ENCODE peak calls at places on chromosomes 1 and 21, in six cellular contexts. U, Z, V, A, F and Y are unnamed samples.

GRCh38 chr1:171310661-171311087 is 3.3 kb upstream of the FMO4 start:
- DNase-seq in F (no peak), U (no peak), A (no peak), Z (no peak), V (no peak), Y (no peak)

GRCh38 chr1:107609808-107610207 is 355.2 kb downstream of the VAV3 start:
- DNase-seq in Z (no peak), A (no peak), V (no peak), U (no peak), F (no peak), Y (no peak)

GRCh38 chr1:153546796-153547559 is 1.4 kb upstream of the S100A4 start:
- DNase-seq in F (no peak), U (no peak), V (no peak), A (no peak), Z (no peak), Y (no peak)

GRCh38 chr1:18532390-18533170 is 51.9 kb downstream of the KLHDC7A start:
- DNase-seq in A (no peak), V (no peak), U (no peak), Z (no peak), F (no peak), Y (no peak)

GRCh38 chr1:118381197-118381596 is 196.2 kb upstream of the SPAG17 start:
- DNase-seq in F (no peak), U (no peak), Z (no peak), A (no peak), V (no peak), Y (no peak)

GRCh38 chr1:220330265-220330664 is 58.0 kb upstream of the RAB3GAP2 start:
- DNase-seq in Z (no peak), V (no peak), U (no peak), F (no peak), A (no peak), Y (no peak)

GRCh38 chr1:201937624-201938212 is 8.6 kb downstream of the LMOD1 start:
- DNase-seq in F (peak), V (peak), A (no peak), Z (peak), U (no peak), Y (no peak)

GRCh38 chr1:107993920-107994319 is 28.9 kb upstream of the VAV3 start:
- DNase-seq in Z (no peak), A (no peak), F (no peak), V (no peak), U (no peak), Y (no peak)

GRCh38 chr1:202624781-202625108 is 85.5 kb downstream of the SYT2 start:
- DNase-seq in U (no peak), A (no peak), F (no peak), Z (no peak), V (no peak), Y (no peak)

GRCh38 chr1:235648407-235648907 is 1.1 kb downstream of the GNG4 start:
- DNase-seq in V (no peak), A (peak), U (peak), F (peak), Z (no peak), Y (no peak)

GRCh38 chr1:3172431-3173112 is 103.6 kb downstream of the PRDM16 start:
- DNase-seq in F (no peak), V (no peak), U (no peak), A (no peak), Z (no peak), Y (no peak)

GRCh38 chr1:162062542-162063015 is 6.9 kb upstream of the NOS1AP start:
- DNase-seq in Z (peak), U (no peak), F (no peak), A (no peak), V (no peak), Y (no peak)

GRCh38 chr1:1428174-1428573 is 7.1 kb upstream of the ANKRD65 start:
- DNase-seq in V (no peak), F (no peak), U (no peak), A (no peak), Z (no peak), Y (no peak)

GRCh38 chr1:226691257-226691656 is 47.8 kb downstream of the ITPKB start:
- DNase-seq in V (no peak), U (no peak), Z (no peak), F (no peak), A (no peak), Y (no peak)

GRCh38 chr1:7922301-7922700 is 18.3 kb downstream of the TNFRSF9 start:
- DNase-seq in F (peak), A (no peak), U (no peak), Z (no peak), V (no peak), Y (no peak)

GRCh38 chr1:187157115-187157514 is 328.4 kb downstream of the PLA2G4A start:
- DNase-seq in A (no peak), F (peak), U (no peak), Z (no peak), V (no peak), Y (no peak)

GRCh38 chr1:31934251-31934650 is 3.9 kb downstream of the PTP4A2 start:
- DNase-seq in V (no peak), A (no peak), F (no peak), Z (no peak), U (no peak), Y (no peak)

GRCh38 chr21:45323487-45324380 is 36.0 kb upstream of the POFUT2 start:
- DNase-seq in U (no peak), F (no peak), V (no peak), Z (no peak), A (peak), Y (no peak)

GRCh38 chr1:81832573-81832972 is 31.8 kb downstream of the ADGRL2 start:
- DNase-seq in Z (peak), U (no peak), F (peak), V (no peak), A (no peak), Y (peak)

GRCh38 chr1:158506369-158506987 is 34.5 kb downstream of the OR10R2 start:
- DNase-seq in A (no peak), V (no peak), F (peak), Z (no peak), U (no peak), Y (no peak)

GRCh38 chr1:178938281-178938958 is 67.5 kb upstream of the ANGPTL1 start:
- DNase-seq in Z (no peak), A (no peak), F (no peak), V (no peak), U (no peak), Y (no peak)

GRCh38 chr1:24263211-24263610 is 55.9 kb upstream of the GRHL3 start:
- DNase-seq in U (no peak), A (no peak), F (no peak), V (no peak), Z (no peak), Y (no peak)

GRCh38 chr1:214031267-214031650 is 43.5 kb downstream of the PROX1 start:
- DNase-seq in Z (no peak), U (no peak), V (no peak), A (no peak), F (no peak), Y (no peak)

GRCh38 chr21:33943293-33943692 is 27.7 kb upstream of the ATP5PO start:
- DNase-seq in Z (no peak), V (no peak), A (no peak), F (no peak), U (no peak), Y (no peak)

GRCh38 chr1:2314297-2314802 is 77.0 kb downstream of the MORN1 start:
- DNase-seq in A (peak), Z (no peak), F (peak), U (no peak), V (no peak), Y (no peak)

GRCh38 chr1:230130172-230130944 is 63.3 kb downstream of the GALNT2 start:
- DNase-seq in Z (no peak), U (no peak), A (no peak), F (no peak), V (no peak), Y (no peak)

GRCh38 chr1:31327381-31327780 is 30.5 kb downstream of the ZCCHC17 start:
- DNase-seq in U (no peak), A (no peak), Z (no peak), V (no peak), F (peak), Y (no peak)

GRCh38 chr1:204319027-204319426 is 40.7 kb downstream of the PLEKHA6 start:
- DNase-seq in A (no peak), F (no peak), U (no peak), V (no peak), Z (no peak), Y (no peak)

GRCh38 chr1:57393058-57393457 is 30.8 kb downstream of the DAB1 start:
- DNase-seq in A (no peak), F (no peak), V (no peak), U (no peak), Z (no peak), Y (no peak)

GRCh38 chr21:35635261-35635660 is 425.1 kb downstream of the SETD4 start:
- DNase-seq in Z (no peak), A (no peak), F (peak), V (no peak), U (no peak), Y (no peak)

GRCh38 chr1:23895993-23896392 is 17.2 kb downstream of the CNR2 start:
- DNase-seq in A (no peak), U (no peak), Z (no peak), V (no peak), F (no peak), Y (no peak)